ENCODE peak calls at places on chromosomes 13 and 19, in four cellular contexts. Y is cardiac muscle cell, Z is gastrocnemius medialis, L is PC-3. I is an unnamed sample.

GRCh38 chr19:1355974-1356865 is 27.5 kb upstream of the NDUFS7 start:
- DNase-seq in Y (no peak), L (no peak), Z (no peak), I (no peak)

GRCh38 chr19:29893606-29894284 is 48.3 kb upstream of the URI1 start:
- DNase-seq in Y (no peak), Z (no peak), L (no peak), I (no peak)

GRCh38 chr13:89726690-89727435 is 1620.6 kb upstream of the MIR17HG start:
- DNase-seq in Y (no peak), L (peak), Z (no peak), I (no peak)

GRCh38 chr13:80340643-80341097 is 256 bp downstream of the SPRY2 start:
- DNase-seq in Z (no peak), L (no peak), Y (no peak), I (no peak)

GRCh38 chr13:95530178-95530577 is 22.3 kb upstream of the CLDN10 start:
- DNase-seq in Z (peak), L (peak), Y (no peak), I (no peak)

GRCh38 chr19:1360818-1361461 is 22.8 kb upstream of the NDUFS7 start:
- DNase-seq in Y (no peak), L (no peak), Z (no peak), I (no peak)

GRCh38 chr13:22271963-22272362 is 601.1 kb downstream of the FGF9 start:
- DNase-seq in Z (no peak), L (no peak), Y (no peak), I (no peak)

GRCh38 chr13:38348890-38349289 is 761 bp upstream of the UFM1 start:
- DNase-seq in L (peak), Y (peak), Z (no peak), I (no peak)

GRCh38 chr19:17243340-17243853 is 2.3 kb downstream of the NR2F6 start:
- DNase-seq in Z (no peak), L (no peak), Y (no peak), I (no peak)

GRCh38 chr19:22783651-22784050 is 300 bp downstream of the ZNF99 start:
- DNase-seq in Y (no peak), L (no peak), Z (no peak), I (no peak)

GRCh38 chr13:38494445-38494844 is 144.8 kb downstream of the UFM1 start:
- DNase-seq in L (no peak), Y (no peak), Z (no peak), I (no peak)

GRCh38 chr19:7992575-7992974 is 12.9 kb downstream of the ELAVL1 start:
- DNase-seq in Y (no peak), Z (no peak), L (peak), I (no peak)

GRCh38 chr19:34230833-34231232 is 23.5 kb upstream of the GARRE1 start:
- DNase-seq in Z (no peak), L (no peak), Y (no peak), I (no peak)

GRCh38 chr13:114043421-114044053 is 69.7 kb upstream of the C13orf46 start:
- DNase-seq in Y (no peak), Z (peak), L (no peak), I (no peak)

GRCh38 chr13:26420282-26420960 is 137.1 kb upstream of the WASF3 start:
- DNase-seq in Z (no peak), Y (no peak), L (no peak), I (no peak)

GRCh38 chr19:4609878-4610511 is 29.3 kb upstream of the TNFAIP8L1 start:
- DNase-seq in Z (no peak), L (no peak), Y (no peak), I (no peak)

GRCh38 chr19:43300876-43301765 is 31.8 kb upstream of the PSG9 start:
- DNase-seq in L (peak), Z (no peak), Y (no peak), I (no peak)

GRCh38 chr19:37953125-37953524 is 46.1 kb downstream of the SIPA1L3 start:
- DNase-seq in Z (no peak), Y (no peak), L (no peak), I (no peak)

GRCh38 chr13:31846984-31847752 is 107.8 kb downstream of the RXFP2 start:
- DNase-seq in Z (no peak), Y (no peak), L (no peak), I (no peak)

GRCh38 chr19:16358456-16358855 is 33.8 kb downstream of the KLF2 start:
- DNase-seq in Y (no peak), Z (no peak), L (no peak), I (no peak)

GRCh38 chr19:3932931-3933810 is at the start of gene NMRK2:
- DNase-seq in Z (peak), Y (peak), L (no peak), I (no peak)

GRCh38 chr13:112141643-112142400 is 74.9 kb downstream of the SOX1 start:
- DNase-seq in Z (no peak), L (no peak), Y (no peak), I (no peak)

GRCh38 chr19:28553764-28554163 is 659.2 kb downstream of the UQCRFS1 start:
- DNase-seq in Z (no peak), Y (no peak), L (no peak), I (no peak)

GRCh38 chr19:9995079-9995478 is 15.2 kb downstream of the COL5A3 start:
- DNase-seq in L (no peak), Z (no peak), Y (no peak), I (no peak)

GRCh38 chr13:57629391-57629804 is 2.1 kb upstream of the PCDH17 start:
- DNase-seq in Z (no peak), L (no peak), Y (no peak), I (no peak)
- H3K27ac ChIP-seq in Z (no peak), L (no peak), Y (no peak), I (no peak)

GRCh38 chr19:19635313-19635702 is 7.3 kb upstream of the LPAR2 start:
- DNase-seq in L (no peak), Z (no peak), Y (no peak), I (no peak)
- H3K27ac ChIP-seq in L (no peak), Z (no peak), Y (no peak), I (no peak)

GRCh38 chr19:41175825-41176734 is 16.9 kb upstream of the CYP2S1 start:
- DNase-seq in Y (peak), Z (peak), L (peak), I (no peak)
- H3K27ac ChIP-seq in Y (peak), Z (no peak), L (no peak), I (no peak)

GRCh38 chr13:110359840-110360301 is 52.8 kb downstream of the COL4A2 start:
- DNase-seq in L (no peak), Y (peak), Z (no peak), I (no peak)

GRCh38 chr13:110361365-110361911 is 54.4 kb downstream of the COL4A2 start:
- DNase-seq in Z (peak), Y (peak), L (no peak), I (peak)

GRCh38 chr13:110363009-110363408 is 55.9 kb downstream of the COL4A2 start:
- DNase-seq in Z (no peak), Y (no peak), L (no peak), I (no peak)

GRCh38 chr13:110358381-110358780 is 51.3 kb downstream of the COL4A2 start:
- DNase-seq in L (no peak), Z (no peak), Y (no peak), I (no peak)

DNA sequence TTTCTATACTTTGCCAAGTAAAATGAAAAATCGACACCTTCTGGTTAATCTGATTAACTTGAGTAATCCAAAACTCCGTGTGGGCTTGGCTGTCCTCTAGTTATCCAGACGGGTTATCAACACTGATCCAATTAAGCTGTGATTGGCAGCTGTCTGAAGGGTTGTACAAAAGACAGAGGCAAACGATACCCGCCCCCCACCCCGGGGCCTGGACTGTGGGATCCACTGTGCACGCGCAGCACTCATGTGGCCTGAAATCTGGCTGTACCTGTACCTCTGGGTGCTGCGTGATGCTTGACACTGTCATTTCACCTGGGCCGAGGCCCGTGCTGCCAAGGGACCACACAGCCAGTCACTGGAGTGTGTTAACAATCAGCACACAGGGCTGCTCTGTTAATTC is 53.5 kb downstream of the COL4A2 start:
- DNase-seq in L (no peak), Z (no peak), Y (no peak), I (no peak)
- H3K27ac ChIP-seq in L (no peak), Z (peak), Y (peak), I (peak)

GRCh38 chr13:41709511-41709910 is 251.4 kb downstream of the VWA8 start:
- DNase-seq in Y (no peak), L (no peak), Z (no peak), I (no peak)

GRCh38 chr13:41707192-41707858 is 250.0 kb downstream of the RGCC start:
- DNase-seq in Z (no peak), Y (no peak), L (no peak), I (no peak)

GRCh38 chr13:41708648-41709175 is 251.4 kb downstream of the RGCC start:
- DNase-seq in L (no peak), Z (peak), Y (no peak), I (no peak)

GRCh38 chr13:41700790-41701310 is 243.5 kb downstream of the RGCC start:
- DNase-seq in Y (no peak), Z (no peak), L (peak), I (no peak)

DNA sequence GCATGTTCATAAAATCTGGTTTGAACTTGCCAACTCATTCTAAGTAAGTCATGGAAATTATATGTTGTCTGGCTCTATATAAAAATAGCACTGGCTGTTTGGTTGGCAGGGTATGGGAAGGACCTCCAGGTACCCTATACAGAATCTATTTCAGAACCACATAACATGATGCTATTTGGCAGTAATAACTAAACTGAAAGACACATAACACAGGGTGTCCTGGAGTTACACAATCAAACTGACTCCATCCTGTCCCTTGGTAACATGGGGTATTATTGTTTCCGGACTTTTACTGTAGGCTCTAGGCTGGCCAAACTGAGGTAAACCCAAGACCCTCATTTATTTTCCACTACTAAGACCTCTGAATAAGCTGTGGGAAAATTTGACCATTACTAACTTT is 248.8 kb downstream of the RGCC start:
- DNase-seq in Z (no peak), Y (no peak), L (no peak), I (no peak)
- H3K27ac ChIP-seq in Z (peak), Y (no peak), L (no peak), I (peak)

I was measured in thoracic aorta.